ENCODE peak calls at places on chromosomes 7 and 10, in ten cellular contexts. One of them, this sample, is unnamed.

GRCh38 chr10:89490589-89491335 is 44.6 kb downstream of the SLC16A12 start:
- DNase-seq in OCI-LY7: no peak
- DNase-seq in A673: no peak
- DNase-seq in fibroblast of lung: no peak
- DNase-seq in WERI-Rb-1: no peak
- DNase-seq in endodermal cell: no peak
- DNase-seq in IMR-90: no peak
- DNase-seq in fibroblast of pulmonary artery: no peak
- DNase-seq in GM23338: no peak
- DNase-seq in fibroblast of the aortic adventitia: no peak
- DNase-seq in this sample: no peak

GRCh38 chr7:19116121-19117080 is 1.0 kb downstream of the TWIST1 start:
- DNase-seq in endodermal cell: peak
- DNase-seq in A673: peak
- DNase-seq in GM23338: peak
- DNase-seq in fibroblast of lung: peak
- DNase-seq in fibroblast of the aortic adventitia: peak
- DNase-seq in fibroblast of pulmonary artery: peak
- DNase-seq in WERI-Rb-1: peak
- DNase-seq in OCI-LY7: no peak
- DNase-seq in IMR-90: peak
- DNase-seq in this sample: peak

GRCh38 chr7:132738254-132738653 is 162.0 kb upstream of the PLXNA4 start:
- DNase-seq in A673: no peak
- DNase-seq in OCI-LY7: no peak
- DNase-seq in fibroblast of lung: peak
- DNase-seq in fibroblast of the aortic adventitia: peak
- DNase-seq in fibroblast of pulmonary artery: peak
- DNase-seq in GM23338: no peak
- DNase-seq in endodermal cell: no peak
- DNase-seq in IMR-90: peak
- DNase-seq in WERI-Rb-1: no peak
- DNase-seq in this sample: peak

GRCh38 chr10:76106611-76107010 is 675.2 kb downstream of the LRMDA start:
- DNase-seq in A673: no peak
- DNase-seq in fibroblast of the aortic adventitia: no peak
- DNase-seq in WERI-Rb-1: no peak
- DNase-seq in IMR-90: no peak
- DNase-seq in endodermal cell: no peak
- DNase-seq in fibroblast of lung: no peak
- DNase-seq in GM23338: no peak
- DNase-seq in fibroblast of pulmonary artery: no peak
- DNase-seq in OCI-LY7: no peak
- DNase-seq in this sample: no peak

GRCh38 chr10:103931603-103932002 is 13.6 kb upstream of the STN1 start:
- DNase-seq in endodermal cell: no peak
- DNase-seq in IMR-90: no peak
- DNase-seq in fibroblast of pulmonary artery: no peak
- DNase-seq in fibroblast of lung: no peak
- DNase-seq in OCI-LY7: no peak
- DNase-seq in GM23338: no peak
- DNase-seq in A673: no peak
- DNase-seq in WERI-Rb-1: no peak
- DNase-seq in fibroblast of the aortic adventitia: no peak
- DNase-seq in this sample: no peak

GRCh38 chr7:28029036-28029435 is 151.6 kb downstream of the JAZF1 start:
- DNase-seq in endodermal cell: no peak
- DNase-seq in fibroblast of pulmonary artery: peak
- DNase-seq in fibroblast of lung: peak
- DNase-seq in OCI-LY7: no peak
- DNase-seq in IMR-90: peak
- DNase-seq in A673: no peak
- DNase-seq in WERI-Rb-1: no peak
- DNase-seq in GM23338: no peak
- DNase-seq in fibroblast of the aortic adventitia: peak
- DNase-seq in this sample: no peak

GRCh38 chr7:102291056-102291915 is 4.6 kb downstream of the SH2B2 start:
- DNase-seq in WERI-Rb-1: no peak
- DNase-seq in fibroblast of the aortic adventitia: no peak
- DNase-seq in IMR-90: no peak
- DNase-seq in GM23338: no peak
- DNase-seq in endodermal cell: no peak
- DNase-seq in fibroblast of lung: no peak
- DNase-seq in fibroblast of pulmonary artery: no peak
- DNase-seq in OCI-LY7: peak
- DNase-seq in A673: no peak
- DNase-seq in this sample: no peak

GRCh38 chr10:93465806-93466675 is 16.1 kb downstream of the MYOF start:
- DNase-seq in endodermal cell: no peak
- DNase-seq in GM23338: no peak
- DNase-seq in OCI-LY7: no peak
- DNase-seq in fibroblast of pulmonary artery: peak
- DNase-seq in WERI-Rb-1: no peak
- DNase-seq in fibroblast of lung: peak
- DNase-seq in A673: peak
- DNase-seq in fibroblast of the aortic adventitia: peak
- DNase-seq in IMR-90: peak
- DNase-seq in this sample: peak

GRCh38 chr10:63798599-63799498 is 277.6 kb downstream of the REEP3 start:
- DNase-seq in fibroblast of lung: peak
- DNase-seq in fibroblast of the aortic adventitia: peak
- DNase-seq in OCI-LY7: no peak
- DNase-seq in A673: no peak
- DNase-seq in WERI-Rb-1: no peak
- DNase-seq in endodermal cell: no peak
- DNase-seq in IMR-90: peak
- DNase-seq in fibroblast of pulmonary artery: peak
- DNase-seq in GM23338: peak
- DNase-seq in this sample: peak

GRCh38 chr7:34165927-34166550 is 260.7 kb downstream of the BMPER start:
- DNase-seq in IMR-90: peak
- DNase-seq in OCI-LY7: peak
- DNase-seq in A673: peak
- DNase-seq in fibroblast of the aortic adventitia: peak
- DNase-seq in GM23338: peak
- DNase-seq in fibroblast of lung: peak
- DNase-seq in fibroblast of pulmonary artery: peak
- DNase-seq in endodermal cell: no peak
- DNase-seq in WERI-Rb-1: no peak
- DNase-seq in this sample: peak

GRCh38 chr10:30284860-30285594 is 64.1 kb downstream of the MTPAP start:
- DNase-seq in fibroblast of lung: peak
- DNase-seq in endodermal cell: no peak
- DNase-seq in IMR-90: no peak
- DNase-seq in fibroblast of pulmonary artery: peak
- DNase-seq in OCI-LY7: no peak
- DNase-seq in WERI-Rb-1: no peak
- DNase-seq in fibroblast of the aortic adventitia: peak
- DNase-seq in A673: no peak
- DNase-seq in GM23338: no peak
- DNase-seq in this sample: no peak

GRCh38 chr7:22400150-22400814 is 43.3 kb upstream of the RAPGEF5 start:
- DNase-seq in A673: no peak
- DNase-seq in endodermal cell: no peak
- DNase-seq in IMR-90: no peak
- DNase-seq in fibroblast of lung: no peak
- DNase-seq in OCI-LY7: no peak
- DNase-seq in fibroblast of the aortic adventitia: no peak
- DNase-seq in GM23338: no peak
- DNase-seq in WERI-Rb-1: no peak
- DNase-seq in fibroblast of pulmonary artery: no peak
- DNase-seq in this sample: no peak

GRCh38 chr10:81040947-81041346 is 503.2 kb downstream of the SH2D4B start:
- DNase-seq in endodermal cell: no peak
- DNase-seq in IMR-90: no peak
- DNase-seq in fibroblast of the aortic adventitia: no peak
- DNase-seq in A673: no peak
- DNase-seq in fibroblast of lung: no peak
- DNase-seq in GM23338: no peak
- DNase-seq in WERI-Rb-1: no peak
- DNase-seq in OCI-LY7: no peak
- DNase-seq in fibroblast of pulmonary artery: no peak
- DNase-seq in this sample: no peak

GRCh38 chr7:150897502-150898474 is 45.5 kb downstream of the AOC1 start:
- DNase-seq in fibroblast of pulmonary artery: no peak
- DNase-seq in endodermal cell: no peak
- DNase-seq in IMR-90: no peak
- DNase-seq in OCI-LY7: peak
- DNase-seq in GM23338: no peak
- DNase-seq in WERI-Rb-1: no peak
- DNase-seq in fibroblast of the aortic adventitia: no peak
- DNase-seq in A673: peak
- DNase-seq in fibroblast of lung: no peak
- DNase-seq in this sample: no peak

GRCh38 chr10:21724695-21725371 is 190.8 kb downstream of the MLLT10 start:
- DNase-seq in fibroblast of lung: peak
- DNase-seq in IMR-90: peak
- DNase-seq in fibroblast of the aortic adventitia: peak
- DNase-seq in A673: peak
- DNase-seq in GM23338: peak
- DNase-seq in fibroblast of pulmonary artery: peak
- DNase-seq in endodermal cell: peak
- DNase-seq in OCI-LY7: peak
- DNase-seq in WERI-Rb-1: no peak
- DNase-seq in this sample: peak

GRCh38 chr7:98930464-98930863 is 52.1 kb downstream of the TRRAP start:
- DNase-seq in fibroblast of the aortic adventitia: no peak
- DNase-seq in OCI-LY7: no peak
- DNase-seq in A673: no peak
- DNase-seq in GM23338: no peak
- DNase-seq in IMR-90: no peak
- DNase-seq in fibroblast of lung: no peak
- DNase-seq in WERI-Rb-1: no peak
- DNase-seq in endodermal cell: no peak
- DNase-seq in fibroblast of pulmonary artery: no peak
- DNase-seq in this sample: no peak

DNA sequence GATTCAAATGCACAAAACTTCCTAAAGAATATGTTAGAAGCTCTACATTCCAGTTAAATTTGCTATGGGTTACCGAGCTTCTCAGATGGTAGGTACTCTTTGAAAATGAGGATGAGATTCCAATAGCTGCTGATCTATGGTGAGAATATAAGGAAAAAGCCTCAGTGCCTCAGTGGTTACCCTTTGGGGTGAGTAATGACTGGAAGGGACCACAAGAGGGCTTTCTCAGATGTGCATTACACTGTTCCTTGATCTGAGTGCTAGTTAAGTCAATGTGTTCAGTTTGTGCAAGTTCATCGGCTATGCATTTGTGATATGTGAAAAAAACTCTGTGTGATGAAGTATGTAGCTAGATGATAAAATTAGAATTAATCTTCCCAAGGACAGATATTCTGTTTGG is 3.5 kb downstream of the NRCAM start:
- DNase-seq in fibroblast of lung: peak
- DNase-seq in fibroblast of pulmonary artery: peak
- DNase-seq in fibroblast of the aortic adventitia: peak
- DNase-seq in GM23338: peak
- DNase-seq in endodermal cell: no peak
- DNase-seq in IMR-90: peak
- DNase-seq in A673: peak
- DNase-seq in OCI-LY7: peak
- DNase-seq in WERI-Rb-1: no peak
- DNase-seq in this sample: peak
- H3K4me3 ChIP-seq in fibroblast of lung: no peak
- H3K4me3 ChIP-seq in fibroblast of pulmonary artery: no peak
- H3K4me3 ChIP-seq in fibroblast of the aortic adventitia: no peak
- H3K4me3 ChIP-seq in GM23338: no peak
- H3K4me3 ChIP-seq in endodermal cell: no peak
- H3K4me3 ChIP-seq in IMR-90: no peak
- H3K4me3 ChIP-seq in A673: no peak
- H3K4me3 ChIP-seq in OCI-LY7: no peak
- H3K4me3 ChIP-seq in WERI-Rb-1: no peak
- H3K4me3 ChIP-seq in this sample: no peak

GRCh38 chr10:18332484-18332883 is 192.3 kb downstream of the CACNB2 start:
- DNase-seq in WERI-Rb-1: no peak
- DNase-seq in fibroblast of lung: no peak
- DNase-seq in OCI-LY7: no peak
- DNase-seq in endodermal cell: no peak
- DNase-seq in fibroblast of the aortic adventitia: no peak
- DNase-seq in A673: no peak
- DNase-seq in IMR-90: no peak
- DNase-seq in fibroblast of pulmonary artery: no peak
- DNase-seq in GM23338: no peak
- DNase-seq in this sample: no peak
- TF ChIP-seq CTCF in WERI-Rb-1: no peak
- TF ChIP-seq CTCF in fibroblast of lung: no peak
- TF ChIP-seq CTCF in OCI-LY7: no peak
- TF ChIP-seq CTCF in endodermal cell: no peak
- TF ChIP-seq CTCF in fibroblast of the aortic adventitia: no peak
- TF ChIP-seq CTCF in A673: no peak
- TF ChIP-seq CTCF in IMR-90: no peak
- TF ChIP-seq CTCF in fibroblast of pulmonary artery: no peak
- TF ChIP-seq CTCF in GM23338: no peak
- TF ChIP-seq CTCF in this sample: no peak

DNA sequence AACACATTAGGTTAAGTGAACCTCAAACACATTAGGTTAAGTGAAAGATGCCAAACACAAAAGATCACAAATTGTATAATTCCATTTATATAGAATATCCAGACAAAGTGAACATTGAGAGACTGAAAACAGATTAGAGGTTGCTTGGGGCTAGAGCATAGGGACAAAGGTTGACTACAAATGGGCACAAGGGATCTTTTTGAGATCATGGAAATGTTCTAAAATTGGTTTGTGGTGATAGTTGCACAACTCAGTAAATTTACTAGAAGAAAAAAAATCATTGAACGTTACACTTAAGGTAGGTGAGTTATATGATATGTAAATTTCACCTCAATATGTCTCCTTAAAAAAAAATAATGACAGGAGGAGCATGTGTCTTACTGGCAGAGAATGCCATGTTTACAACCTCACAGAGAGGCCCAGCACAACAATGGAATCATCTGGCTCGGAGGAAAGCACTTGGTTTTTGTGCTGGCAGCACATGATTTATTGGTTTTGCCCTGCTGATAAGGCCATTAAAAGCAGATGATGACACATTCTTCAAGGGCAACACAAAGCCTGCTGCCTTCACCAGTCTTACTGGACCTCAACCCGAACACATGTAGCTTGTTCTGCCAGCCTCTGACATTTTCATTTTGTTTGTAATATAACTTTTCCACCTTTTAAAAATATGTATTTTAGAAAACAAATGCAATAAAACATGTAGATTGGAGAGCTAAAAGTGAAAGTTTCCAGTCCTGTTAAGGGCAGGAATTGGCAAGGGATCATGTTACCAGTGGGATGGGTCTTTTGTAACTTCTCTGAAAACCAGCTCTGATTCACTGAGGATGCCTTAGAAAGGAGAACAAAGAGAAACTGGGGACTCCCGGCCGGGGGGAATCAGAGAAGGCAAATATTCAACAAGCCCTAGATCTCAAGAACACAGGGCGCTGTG is 11.9 kb upstream of the LMOD2 start:
- DNase-seq in OCI-LY7: no peak
- DNase-seq in WERI-Rb-1: no peak
- DNase-seq in fibroblast of the aortic adventitia: peak
- DNase-seq in endodermal cell: peak
- DNase-seq in GM23338: peak
- DNase-seq in fibroblast of pulmonary artery: peak
- DNase-seq in A673: peak
- DNase-seq in IMR-90: peak
- DNase-seq in fibroblast of lung: peak
- DNase-seq in this sample: peak
- H3K4me3 ChIP-seq in OCI-LY7: no peak
- H3K4me3 ChIP-seq in WERI-Rb-1: no peak
- H3K4me3 ChIP-seq in fibroblast of the aortic adventitia: peak
- H3K4me3 ChIP-seq in endodermal cell: peak
- H3K4me3 ChIP-seq in GM23338: no peak
- H3K4me3 ChIP-seq in fibroblast of pulmonary artery: peak
- H3K4me3 ChIP-seq in A673: peak
- H3K4me3 ChIP-seq in IMR-90: peak
- H3K4me3 ChIP-seq in fibroblast of lung: peak
- H3K4me3 ChIP-seq in this sample: peak

GRCh38 chr10:79052311-79053080 is 16.3 kb upstream of the ZMIZ1 start:
- DNase-seq in WERI-Rb-1: no peak
- DNase-seq in OCI-LY7: peak
- DNase-seq in IMR-90: no peak
- DNase-seq in endodermal cell: peak
- DNase-seq in GM23338: peak
- DNase-seq in fibroblast of pulmonary artery: peak
- DNase-seq in A673: peak
- DNase-seq in fibroblast of the aortic adventitia: no peak
- DNase-seq in fibroblast of lung: peak
- DNase-seq in this sample: no peak
- TF ChIP-seq CTCF in WERI-Rb-1: peak
- TF ChIP-seq CTCF in OCI-LY7: peak
- TF ChIP-seq CTCF in IMR-90: peak
- TF ChIP-seq CTCF in endodermal cell: peak
- TF ChIP-seq CTCF in GM23338: peak
- TF ChIP-seq CTCF in fibroblast of pulmonary artery: peak
- TF ChIP-seq CTCF in A673: peak
- TF ChIP-seq CTCF in fibroblast of the aortic adventitia: peak
- TF ChIP-seq CTCF in fibroblast of lung: no peak
- TF ChIP-seq CTCF in this sample: peak

This sample was measured in fibroblast of villous mesenchyme.